ENCODE peak calls at places on chromosome 5, in eight cellular contexts. U, W, I, M, V, G, A and F are unnamed samples.

GRCh38 chr5:111439473-111440075 is 72.8 kb downstream of the STARD4 start:
- DNase-seq in U (no peak), W (no peak), I (no peak), M (no peak), G (no peak), V (no peak), A (no peak), F (no peak)

GRCh38 chr5:103031607-103032006 is 88.3 kb downstream of the GIN1 start:
- DNase-seq in W (no peak), M (no peak), G (no peak), A (no peak), U (no peak), I (no peak), V (peak; percentile 18), F (no peak)

GRCh38 chr5:89397096-89397495 is 514.1 kb upstream of the MEF2C start:
- DNase-seq in W (no peak), M (no peak), I (peak; percentile 36), V (no peak), A (no peak), G (no peak), U (no peak), F (no peak)

GRCh38 chr5:158751961-158752655 is 347.6 kb downstream of the EBF1 start:
- DNase-seq in G (no peak), V (no peak), W (no peak), I (peak; percentile 62), U (no peak), A (no peak), M (no peak), F (no peak)

GRCh38 chr5:68086443-68086842 is 129.1 kb upstream of the PIK3R1 start:
- DNase-seq in W (no peak), U (no peak), I (no peak), M (no peak), V (no peak), G (no peak), A (no peak), F (no peak)

GRCh38 chr5:148978370-148979103 is 84.3 kb downstream of the SH3TC2 start:
- DNase-seq in M (no peak), G (no peak), A (no peak), W (no peak), V (no peak), I (no peak), U (no peak), F (no peak)

GRCh38 chr5:34497031-34497808 is 158.9 kb upstream of the RAI14 start:
- DNase-seq in A (no peak), V (no peak), I (no peak), W (no peak), M (no peak), U (no peak), G (no peak), F (no peak)

GRCh38 chr5:151718168-151718567 is 31.5 kb upstream of the SPARC start:
- DNase-seq in W (no peak), A (no peak), U (no peak), G (no peak), I (no peak), M (no peak), V (peak; percentile 53), F (no peak)

GRCh38 chr5:173550641-173551040 is 65.8 kb downstream of the BOD1 start:
- DNase-seq in G (no peak), U (no peak), V (no peak), I (no peak), M (no peak), W (no peak), A (no peak), F (no peak)

GRCh38 chr5:95164869-95165268 is 120.0 kb downstream of the MCTP1 start:
- DNase-seq in M (no peak), V (no peak), A (no peak), U (no peak), W (no peak), I (no peak), G (no peak), F (no peak)

GRCh38 chr5:37005946-37006540 is 129.5 kb downstream of the NIPBL start:
- DNase-seq in V (peak; percentile 11), M (no peak), I (no peak), G (no peak), W (no peak), U (peak; percentile 14), A (no peak), F (no peak)

GRCh38 chr5:72244862-72245371 is 75.1 kb downstream of the MRPS27 start:
- DNase-seq in I (no peak), M (no peak), A (peak; percentile 48), U (peak; percentile 23), V (peak; percentile 28), G (no peak), W (no peak), F (peak; percentile 33)

GRCh38 chr5:10268100-10268499 is 18.0 kb downstream of the CCT5 start:
- DNase-seq in V (no peak), A (no peak), W (no peak), I (no peak), G (no peak), U (no peak), M (no peak), F (no peak)

GRCh38 chr5:2094616-2094995 is 211.9 kb upstream of the IRX4 start:
- DNase-seq in V (no peak), G (no peak), M (no peak), A (no peak), W (no peak), U (no peak), I (no peak), F (no peak)

GRCh38 chr5:136054133-136054996 is 25.6 kb downstream of the TGFBI start:
- DNase-seq in I (no peak), U (no peak), A (no peak), G (no peak), V (no peak), M (no peak), W (no peak), F (no peak)

GRCh38 chr5:107790671-107791070 is 119.9 kb upstream of the EFNA5 start:
- DNase-seq in U (no peak), A (no peak), W (no peak), I (no peak), V (no peak), G (no peak), M (no peak), F (no peak)

GRCh38 chr5:88656196-88656935 is 226.6 kb downstream of the MEF2C start:
- DNase-seq in U (no peak), V (no peak), A (no peak), M (no peak), I (no peak), W (no peak), G (no peak), F (no peak)

GRCh38 chr5:177500685-177501522 is 3.5 kb upstream of the PDLIM7 start:
- DNase-seq in A (peak; percentile 68), G (peak; percentile 64), M (peak; percentile 87), W (peak; percentile 98), U (peak; percentile 77), I (peak; percentile 72), V (peak; percentile 89), F (peak; percentile 78)

GRCh38 chr5:167143726-167144125 is 1147.7 kb upstream of the WWC1 start:
- DNase-seq in W (no peak), U (no peak), I (no peak), V (no peak), G (no peak), A (no peak), M (no peak), F (no peak)

GRCh38 chr5:130222638-130223037 is 318.4 kb downstream of the CHSY3 start:
- DNase-seq in W (no peak), U (peak; percentile 6), V (no peak), G (no peak), A (no peak), M (no peak), I (no peak), F (no peak)

GRCh38 chr5:371811-372555 is 50.5 kb downstream of the AHRR start:
- DNase-seq in U (no peak), V (no peak), W (no peak), G (no peak), A (no peak), M (no peak), I (no peak), F (no peak)

GRCh38 chr5:139955616-139956283 is 87.3 kb downstream of the NRG2 start:
- DNase-seq in M (no peak), G (no peak), W (no peak), U (no peak), A (no peak), V (no peak), I (no peak), F (no peak)

GRCh38 chr5:165035520-165035919 is 1530.1 kb downstream of the MAT2B start:
- DNase-seq in U (peak; percentile 19), W (no peak), M (no peak), A (no peak), I (no peak), G (no peak), V (no peak), F (no peak)

GRCh38 chr5:143434261-143435206 is 31.0 kb upstream of the NR3C1 start:
- DNase-seq in U (no peak), I (peak; percentile 73), M (peak; percentile 76), A (no peak), V (no peak), W (no peak), G (no peak), F (no peak)

GRCh38 chr5:95984287-95984938 is 22.8 kb upstream of the ELL2 start:
- DNase-seq in G (no peak), I (no peak), V (no peak), A (no peak), M (no peak), W (no peak), U (no peak), F (no peak)

GRCh38 chr5:147310059-147310704 is 75.4 kb downstream of the STK32A start:
- DNase-seq in A (peak; percentile 41), G (no peak), I (no peak), W (no peak), U (peak; percentile 80), V (peak; percentile 16), M (no peak), F (no peak)

GRCh38 chr5:171712616-171713015 is 73.0 kb upstream of the SMIM23 start:
- DNase-seq in G (no peak), U (no peak), I (no peak), A (no peak), M (no peak), W (no peak), V (no peak), F (no peak)

GRCh38 chr5:54404568-54404967 is 50.9 kb upstream of the HSPB3 start:
- DNase-seq in U (no peak), V (no peak), M (no peak), A (no peak), I (no peak), W (no peak), G (no peak), F (no peak)